ENCODE peak calls at places on chromosomes 11 and 22, in seven cellular contexts. G, Z, X, R, C, O and P are unnamed samples.

GRCh38 chr22:34804588-34804987 is 261.4 kb upstream of the ISX start:
- DNase-seq in G (no peak), Z (no peak), X (no peak), R (no peak), C (no peak), O (no peak), P (no peak)

GRCh38 chr11:68584097-68584496 is 100.2 kb upstream of the GAL start:
- DNase-seq in G (peak), Z (peak), X (peak), R (no peak), C (peak), O (peak), P (no peak)

GRCh38 chr11:114158886-114159285 is 99.4 kb downstream of the ZBTB16 start:
- DNase-seq in G (no peak), Z (no peak), X (no peak), R (no peak), C (no peak), O (no peak), P (no peak)

GRCh38 chr22:46077669-46078099 is 72.6 kb upstream of the PPARA start:
- DNase-seq in G (no peak), Z (no peak), X (no peak), R (peak), C (no peak), O (peak), P (peak)

GRCh38 chr11:62883677-62884076 is 3.0 kb downstream of the SLC3A2 start:
- DNase-seq in G (no peak), Z (no peak), X (no peak), R (no peak), C (no peak), O (no peak), P (no peak)

GRCh38 chr11:10692716-10693115 is 839 bp downstream of the IRAG1 start:
- DNase-seq in G (no peak), Z (no peak), X (no peak), R (no peak), C (no peak), O (no peak), P (no peak)

GRCh38 chr22:45036154-45036553 is 26.3 kb upstream of the PHF21B start:
- DNase-seq in G (no peak), Z (peak), X (peak), R (no peak), C (no peak), O (peak), P (no peak)

GRCh38 chr22:22397292-22397870 is 111.2 kb downstream of the ZNF280B start:
- DNase-seq in G (no peak), Z (peak), X (no peak), R (no peak), C (no peak), O (no peak), P (no peak)

GRCh38 chr11:101487775-101488174 is 96.0 kb downstream of the TRPC6 start:
- DNase-seq in G (no peak), Z (peak), X (no peak), R (no peak), C (no peak), O (no peak), P (no peak)

GRCh38 chr11:95498731-95499396 is 267.9 kb upstream of the SESN3 start:
- DNase-seq in G (no peak), Z (no peak), X (no peak), R (no peak), C (no peak), O (no peak), P (no peak)

GRCh38 chr11:35166369-35167360 is 27.7 kb downstream of the CD44 start:
- DNase-seq in G (peak), Z (peak), X (no peak), R (no peak), C (no peak), O (no peak), P (peak)

GRCh38 chr22:46929689-46930225 is 167.3 kb downstream of the TBC1D22A start:
- DNase-seq in G (no peak), Z (no peak), X (no peak), R (peak), C (no peak), O (no peak), P (no peak)

GRCh38 chr22:46596819-46597218 is 23.4 kb upstream of the GRAMD4 start:
- DNase-seq in G (no peak), Z (no peak), X (peak), R (no peak), C (no peak), O (no peak), P (no peak)

GRCh38 chr22:29720824-29721323 is 1.1 kb downstream of the CABP7 start:
- DNase-seq in G (no peak), Z (no peak), X (no peak), R (no peak), C (no peak), O (no peak), P (no peak)

GRCh38 chr11:130124096-130124495 is 35.5 kb upstream of the ST14 start:
- DNase-seq in G (no peak), Z (peak), X (no peak), R (peak), C (no peak), O (no peak), P (peak)

GRCh38 chr22:38531251-38531956 is 25.3 kb upstream of the DDX17 start:
- DNase-seq in G (no peak), Z (no peak), X (no peak), R (no peak), C (no peak), O (no peak), P (no peak)

GRCh38 chr22:35837328-35837727 is 119.7 kb downstream of the APOL5 start:
- DNase-seq in G (no peak), Z (no peak), X (no peak), R (no peak), C (no peak), O (no peak), P (peak)

GRCh38 chr22:50138988-50139387 is 31.5 kb upstream of the PANX2 start:
- DNase-seq in G (no peak), Z (no peak), X (no peak), R (no peak), C (no peak), O (no peak), P (no peak)

GRCh38 chr22:46129390-46130041 is 20.8 kb upstream of the PPARA start:
- DNase-seq in G (no peak), Z (no peak), X (no peak), R (no peak), C (no peak), O (no peak), P (no peak)

GRCh38 chr11:111123463-111124398 is 121.8 kb upstream of the POU2AF2 start:
- DNase-seq in G (no peak), Z (no peak), X (no peak), R (no peak), C (no peak), O (no peak), P (no peak)

GRCh38 chr11:61972796-61973602 is 5.6 kb upstream of the FTH1 start:
- DNase-seq in G (no peak), Z (no peak), X (no peak), R (no peak), C (no peak), O (no peak), P (no peak)

GRCh38 chr11:45333023-45333422 is 46.9 kb upstream of the SYT13 start:
- DNase-seq in G (no peak), Z (peak), X (peak), R (no peak), C (no peak), O (no peak), P (peak)

GRCh38 chr22:29225422-29226090 is 19.9 kb downstream of the EMID1 start:
- DNase-seq in G (no peak), Z (peak), X (no peak), R (no peak), C (no peak), O (no peak), P (peak)

GRCh38 chr22:47177334-47177815 is 414.9 kb downstream of the TBC1D22A start:
- DNase-seq in G (no peak), Z (no peak), X (no peak), R (peak), C (no peak), O (no peak), P (no peak)

GRCh38 chr22:28075260-28075981 is 156.4 kb upstream of the PITPNB start:
- DNase-seq in G (no peak), Z (peak), X (no peak), R (no peak), C (no peak), O (peak), P (peak)

GRCh38 chr22:30239421-30240405 is 6.8 kb downstream of the LIF start:
- DNase-seq in G (no peak), Z (no peak), X (no peak), R (no peak), C (no peak), O (no peak), P (no peak)

GRCh38 chr22:19085233-19086043 is 36.8 kb downstream of the DGCR2 start:
- DNase-seq in G (no peak), Z (peak), X (peak), R (no peak), C (no peak), O (no peak), P (no peak)

GRCh38 chr22:23144926-23145906 is at the start of gene RAB36:
- DNase-seq in G (peak), Z (peak), X (peak), R (peak), C (peak), O (peak), P (peak)

GRCh38 chr11:78666675-78667129 is 92.0 kb upstream of the NARS2 start:
- DNase-seq in G (no peak), Z (peak), X (no peak), R (no peak), C (no peak), O (no peak), P (no peak)

GRCh38 chr11:84398017-84398626 is 1112.0 kb upstream of the CCDC90B start:
- DNase-seq in G (no peak), Z (peak), X (peak), R (no peak), C (no peak), O (peak), P (no peak)

GRCh38 chr11:2137202-2138071 is 1.8 kb downstream of the IGF2 start:
- DNase-seq in G (no peak), Z (peak), X (peak), R (no peak), C (no peak), O (peak), P (peak)